ENCODE peak calls at places on chromosomes 2 and 18, in four cellular contexts. M is uterus, Y is right cardiac atrium, A is aorta. E is an unnamed sample.

GRCh38 chr18:76208632-76209308 is 286.3 kb downstream of the ZNF516 start:
- DNase-seq in M (no peak), Y (peak), A (no peak), E (no peak)

GRCh38 chr2:186862869-186863709 is 14.1 kb upstream of the ZSWIM2 start:
- DNase-seq in M (no peak), Y (no peak), A (no peak), E (no peak)

GRCh38 chr2:50564781-50565180 is 467.2 kb downstream of the NRXN1 start:
- DNase-seq in M (no peak), Y (no peak), A (no peak), E (no peak)

GRCh38 chr2:230885467-230886130 is 20.9 kb downstream of the ITM2C start:
- DNase-seq in M (no peak), Y (no peak), A (peak), E (no peak)

GRCh38 chr18:58224425-58224750 is 180.4 kb downstream of the NEDD4L start:
- DNase-seq in M (no peak), Y (no peak), A (no peak), E (no peak)

GRCh38 chr18:24514439-24514838 is 54.0 kb downstream of the HRH4 start:
- DNase-seq in M (no peak), Y (no peak), A (no peak), E (no peak)

GRCh38 chr18:10201655-10202054 is 252.8 kb upstream of the APCDD1 start:
- DNase-seq in M (no peak), Y (no peak), A (no peak), E (no peak)

GRCh38 chr18:12518326-12518725 is 110.6 kb downstream of the PRELID3A start:
- DNase-seq in M (no peak), Y (no peak), A (no peak), E (no peak)

GRCh38 chr2:190592831-190593230 is 56.1 kb upstream of the NAB1 start:
- DNase-seq in M (no peak), Y (no peak), A (no peak), E (no peak)

GRCh38 chr18:23115683-23116096 is 19.6 kb upstream of the CABLES1 start:
- DNase-seq in M (no peak), Y (no peak), A (no peak), E (no peak)

DNA sequence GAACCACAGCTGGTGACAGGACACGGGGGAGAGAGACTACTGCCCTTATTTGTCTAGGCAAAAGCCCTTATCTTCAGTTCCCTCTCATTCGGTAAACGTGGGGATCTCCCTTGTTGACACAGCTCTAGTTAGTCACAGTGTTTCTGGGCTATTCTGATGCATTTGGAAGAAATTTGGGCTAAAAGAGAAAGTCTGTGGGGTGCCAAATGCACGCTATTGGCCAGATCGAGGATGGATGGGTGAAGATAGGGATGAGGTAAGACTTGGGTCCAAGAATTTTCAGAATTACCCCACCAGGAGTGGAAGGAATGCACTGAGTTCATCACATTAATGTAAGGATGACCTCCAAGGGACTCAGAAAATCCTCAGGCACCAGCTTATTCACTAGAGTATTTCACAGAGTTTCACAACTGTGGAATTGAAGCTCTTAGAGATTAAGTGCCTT is 49.2 kb downstream of the NRP2 start:
- DNase-seq in M (no peak), Y (no peak), A (no peak), E (no peak)
- H3K27ac ChIP-seq in M (peak), Y (no peak), A (no peak), E (no peak)

GRCh38 chr2:25917832-25918231 is 39.5 kb upstream of the ASXL2 start:
- DNase-seq in M (no peak), Y (no peak), A (no peak), E (no peak)

GRCh38 chr2:25912851-25913695 is 34.8 kb upstream of the ASXL2 start:
- DNase-seq in M (no peak), Y (no peak), A (no peak), E (no peak)
- H3K4me3 ChIP-seq in M (no peak), Y (no peak), A (no peak), E (no peak)

GRCh38 chr18:48868468-48869466 is 82.0 kb downstream of the SMAD7 start:
- DNase-seq in M (no peak), Y (no peak), A (no peak), E (no peak)
- H3K27ac ChIP-seq in M (no peak), Y (no peak), A (no peak), E (no peak)

GRCh38 chr2:217392930-217393584 is 533.2 kb upstream of the TNP1 start:
- DNase-seq in M (no peak), Y (no peak), A (no peak), E (no peak)
- H3K4me3 ChIP-seq in M (no peak), Y (no peak), A (no peak), E (no peak)

DNA sequence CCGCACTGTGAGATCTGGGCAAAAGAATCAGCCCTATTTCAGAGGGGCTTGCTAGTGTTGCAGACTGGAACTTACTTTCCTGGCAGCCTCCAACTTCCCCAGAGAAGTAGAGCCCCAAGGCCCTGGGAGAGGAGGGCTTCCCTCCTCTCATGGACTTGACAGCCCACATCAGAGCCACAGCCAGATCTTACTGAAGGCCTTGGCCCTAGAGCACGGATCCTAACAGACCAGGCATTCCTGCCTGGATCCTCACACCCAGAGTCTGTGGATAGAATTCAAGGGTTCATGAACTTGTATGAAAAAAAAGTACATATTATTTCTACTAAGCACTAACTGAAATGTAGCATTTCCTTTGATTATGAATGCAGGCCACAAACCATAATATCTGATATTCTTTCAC is 8.3 kb downstream of the WIPF1 start:
- DNase-seq in M (no peak), Y (no peak), A (no peak), E (no peak)
- H3K27ac ChIP-seq in M (no peak), Y (peak), A (no peak), E (peak)

GRCh38 chr2:174635747-174636399 is 38.3 kb upstream of the WIPF1 start:
- DNase-seq in M (no peak), Y (no peak), A (no peak), E (no peak)

GRCh38 chr2:174633621-174633927 is 36.0 kb upstream of the WIPF1 start:
- DNase-seq in M (peak), Y (no peak), A (no peak), E (no peak)

GRCh38 chr2:174635015-174635593 is 37.5 kb upstream of the WIPF1 start:
- DNase-seq in M (no peak), Y (no peak), A (no peak), E (no peak)

GRCh38 chr2:174632847-174633620 is 35.4 kb upstream of the WIPF1 start:
- DNase-seq in M (no peak), Y (no peak), A (no peak), E (no peak)

GRCh38 chr2:174634130-174635014 is 36.8 kb upstream of the WIPF1 start:
- DNase-seq in M (no peak), Y (peak), A (no peak), E (peak)
- H3K4me3 ChIP-seq in M (no peak), Y (peak), A (no peak), E (peak)

DNA sequence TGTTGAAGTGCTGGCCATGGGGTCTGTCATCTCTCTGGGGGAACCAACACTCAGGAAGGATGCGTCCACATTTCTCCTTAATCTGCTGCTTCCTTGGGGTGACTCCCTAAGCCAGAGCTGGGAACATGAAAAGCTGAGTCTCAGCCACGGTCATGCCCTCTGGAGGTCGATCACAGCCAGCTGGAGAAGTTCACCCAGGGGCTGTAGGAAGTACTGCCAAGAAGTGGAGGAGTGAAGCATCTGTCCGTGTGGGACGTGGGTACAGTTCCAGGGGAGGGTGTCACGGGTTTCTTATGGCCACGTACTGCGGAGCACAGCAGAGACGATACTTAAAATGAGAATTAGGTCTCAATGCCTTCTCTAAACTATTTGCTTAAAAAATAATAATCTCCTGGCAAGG is 42.4 kb upstream of the IGFBP2 start:
- DNase-seq in M (peak), Y (peak), A (peak), E (no peak)
- H3K27ac ChIP-seq in M (peak), Y (peak), A (no peak), E (no peak)

DNA sequence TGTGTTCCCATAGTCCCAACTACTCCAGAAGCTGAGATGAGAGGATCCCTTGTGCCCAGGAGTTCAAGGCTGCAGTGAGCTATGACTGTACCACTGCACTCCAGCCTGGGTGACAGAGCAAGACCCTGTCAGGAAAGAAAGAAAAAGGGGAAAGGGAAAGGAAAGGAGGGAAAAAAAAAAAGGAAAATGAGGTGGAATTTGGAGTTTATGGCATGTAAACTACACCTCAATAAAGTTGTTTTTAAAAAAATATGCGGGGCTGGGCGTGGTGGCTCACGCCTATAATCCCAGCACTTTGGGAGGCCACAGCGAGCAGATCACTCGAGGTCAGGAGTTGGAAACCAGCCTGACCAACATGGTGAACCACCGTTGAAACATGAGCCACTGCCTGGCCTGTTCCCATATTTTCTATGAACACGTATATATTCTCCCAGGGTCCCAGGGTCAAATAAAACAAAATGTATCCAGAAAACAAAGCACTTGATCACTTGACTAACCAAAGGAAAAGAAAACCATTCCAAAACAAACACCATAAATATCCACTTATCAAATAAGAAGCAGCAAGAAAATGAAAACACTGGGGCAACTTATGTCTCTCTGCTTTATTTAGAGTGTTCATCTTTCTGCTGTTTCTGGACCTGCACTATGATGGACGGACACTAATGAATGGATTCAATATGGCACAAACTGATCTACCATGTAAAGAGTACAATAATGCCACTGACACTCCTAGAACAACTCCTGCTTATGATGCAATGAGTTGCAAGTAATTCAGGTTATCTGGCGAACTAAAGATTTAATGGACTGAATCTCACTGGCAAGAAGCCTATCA is 56.8 kb downstream of the ASXL2 start:
- DNase-seq in M (no peak), Y (no peak), A (no peak), E (no peak)
- H3K4me3 ChIP-seq in M (peak), Y (peak), A (no peak), E (peak)

GRCh38 chr2:241813806-241814570 is 5.0 kb downstream of the NEU4 start:
- DNase-seq in M (no peak), Y (peak), A (no peak), E (no peak)
- H3K27ac ChIP-seq in M (no peak), Y (no peak), A (no peak), E (no peak)

GRCh38 chr2:71000780-71001591 is 6.3 kb upstream of the TEX261 start:
- DNase-seq in M (peak), Y (peak), A (peak), E (peak)
- H3K4me3 ChIP-seq in M (no peak), Y (no peak), A (no peak), E (peak)